ENCODE peak calls at places on chromosome 17, in ten cellular contexts. One of them, this sample, is unnamed.

GRCh38 chr17:17480593-17481148 is 3.9 kb downstream of the MED9 start:
- DNase-seq in left ventricle myocardium inferior: no peak
- DNase-seq in neural progenitor cell: no peak
- DNase-seq in GM18507: no peak
- DNase-seq in central memory CD4-positive, alpha-beta T cell: no peak
- DNase-seq in endothelial cell: no peak
- DNase-seq in AG20443: no peak
- DNase-seq in psoas muscle: no peak
- DNase-seq in activated naive CD8-positive, alpha-beta T cell treated with anti-CD3 and anti-CD28 coated beads for 36 hours: no peak
- DNase-seq in RCC 7860: no peak
- DNase-seq in this sample: no peak

GRCh38 chr17:29256116-29256515 is 9.5 kb downstream of the CRYBA1 start:
- DNase-seq in endothelial cell: no peak
- DNase-seq in central memory CD4-positive, alpha-beta T cell: no peak
- DNase-seq in left ventricle myocardium inferior: no peak
- DNase-seq in AG20443: no peak
- DNase-seq in activated naive CD8-positive, alpha-beta T cell treated with anti-CD3 and anti-CD28 coated beads for 36 hours: no peak
- DNase-seq in GM18507: no peak
- DNase-seq in neural progenitor cell: no peak
- DNase-seq in RCC 7860: no peak
- DNase-seq in psoas muscle: no peak
- DNase-seq in this sample: no peak

GRCh38 chr17:79654960-79655382 is 44.1 kb upstream of the RBFOX3 start:
- DNase-seq in activated naive CD8-positive, alpha-beta T cell treated with anti-CD3 and anti-CD28 coated beads for 36 hours: no peak
- DNase-seq in left ventricle myocardium inferior: no peak
- DNase-seq in central memory CD4-positive, alpha-beta T cell: no peak
- DNase-seq in psoas muscle: no peak
- DNase-seq in endothelial cell: no peak
- DNase-seq in GM18507: no peak
- DNase-seq in AG20443: no peak
- DNase-seq in neural progenitor cell: no peak
- DNase-seq in RCC 7860: no peak
- DNase-seq in this sample: no peak

GRCh38 chr17:69331746-69332145 is 4.8 kb upstream of the ABCA5 start:
- DNase-seq in GM18507: no peak
- DNase-seq in central memory CD4-positive, alpha-beta T cell: no peak
- DNase-seq in neural progenitor cell: no peak
- DNase-seq in left ventricle myocardium inferior: no peak
- DNase-seq in psoas muscle: no peak
- DNase-seq in endothelial cell: no peak
- DNase-seq in activated naive CD8-positive, alpha-beta T cell treated with anti-CD3 and anti-CD28 coated beads for 36 hours: no peak
- DNase-seq in AG20443: no peak
- DNase-seq in RCC 7860: no peak
- DNase-seq in this sample: no peak

GRCh38 chr17:46722662-46723285 is 95.7 kb downstream of the WNT3 start:
- DNase-seq in activated naive CD8-positive, alpha-beta T cell treated with anti-CD3 and anti-CD28 coated beads for 36 hours: no peak
- DNase-seq in endothelial cell: no peak
- DNase-seq in central memory CD4-positive, alpha-beta T cell: no peak
- DNase-seq in left ventricle myocardium inferior: no peak
- DNase-seq in neural progenitor cell: no peak
- DNase-seq in RCC 7860: peak; percentile 55
- DNase-seq in GM18507: no peak
- DNase-seq in AG20443: no peak
- DNase-seq in psoas muscle: no peak
- DNase-seq in this sample: no peak

GRCh38 chr17:75774471-75774987 is 9.5 kb upstream of the GALK1 start:
- DNase-seq in activated naive CD8-positive, alpha-beta T cell treated with anti-CD3 and anti-CD28 coated beads for 36 hours: no peak
- DNase-seq in central memory CD4-positive, alpha-beta T cell: no peak
- DNase-seq in GM18507: no peak
- DNase-seq in psoas muscle: peak; percentile 66
- DNase-seq in endothelial cell: no peak
- DNase-seq in neural progenitor cell: no peak
- DNase-seq in AG20443: no peak
- DNase-seq in RCC 7860: no peak
- DNase-seq in left ventricle myocardium inferior: no peak
- DNase-seq in this sample: peak; percentile 32

GRCh38 chr17:61349350-61349749 is 50.3 kb upstream of the TBX2 start:
- DNase-seq in psoas muscle: no peak
- DNase-seq in left ventricle myocardium inferior: no peak
- DNase-seq in RCC 7860: no peak
- DNase-seq in AG20443: no peak
- DNase-seq in neural progenitor cell: no peak
- DNase-seq in central memory CD4-positive, alpha-beta T cell: no peak
- DNase-seq in activated naive CD8-positive, alpha-beta T cell treated with anti-CD3 and anti-CD28 coated beads for 36 hours: no peak
- DNase-seq in GM18507: no peak
- DNase-seq in endothelial cell: peak; percentile 25
- DNase-seq in this sample: no peak

GRCh38 chr17:9329251-9329921 is 246.2 kb downstream of the STX8 start:
- DNase-seq in neural progenitor cell: peak; percentile 25
- DNase-seq in left ventricle myocardium inferior: peak; percentile 19
- DNase-seq in GM18507: no peak
- DNase-seq in RCC 7860: no peak
- DNase-seq in AG20443: no peak
- DNase-seq in activated naive CD8-positive, alpha-beta T cell treated with anti-CD3 and anti-CD28 coated beads for 36 hours: no peak
- DNase-seq in psoas muscle: no peak
- DNase-seq in endothelial cell: no peak
- DNase-seq in central memory CD4-positive, alpha-beta T cell: no peak
- DNase-seq in this sample: no peak

GRCh38 chr17:72715906-72716572 is 376.4 kb downstream of the SLC39A11 start:
- DNase-seq in psoas muscle: no peak
- DNase-seq in activated naive CD8-positive, alpha-beta T cell treated with anti-CD3 and anti-CD28 coated beads for 36 hours: no peak
- DNase-seq in RCC 7860: peak; percentile 99
- DNase-seq in left ventricle myocardium inferior: no peak
- DNase-seq in neural progenitor cell: no peak
- DNase-seq in endothelial cell: no peak
- DNase-seq in AG20443: peak; percentile 92
- DNase-seq in central memory CD4-positive, alpha-beta T cell: no peak
- DNase-seq in GM18507: no peak
- DNase-seq in this sample: no peak

GRCh38 chr17:42639484-42640474 is 19.3 kb upstream of the TUBG2 start:
- DNase-seq in AG20443: no peak
- DNase-seq in GM18507: no peak
- DNase-seq in activated naive CD8-positive, alpha-beta T cell treated with anti-CD3 and anti-CD28 coated beads for 36 hours: no peak
- DNase-seq in psoas muscle: no peak
- DNase-seq in endothelial cell: no peak
- DNase-seq in RCC 7860: no peak
- DNase-seq in left ventricle myocardium inferior: no peak
- DNase-seq in central memory CD4-positive, alpha-beta T cell: no peak
- DNase-seq in neural progenitor cell: no peak
- DNase-seq in this sample: no peak

GRCh38 chr17:53420035-53420641 is 402.6 kb upstream of the KIF2B start:
- DNase-seq in central memory CD4-positive, alpha-beta T cell: no peak
- DNase-seq in RCC 7860: no peak
- DNase-seq in neural progenitor cell: no peak
- DNase-seq in psoas muscle: no peak
- DNase-seq in activated naive CD8-positive, alpha-beta T cell treated with anti-CD3 and anti-CD28 coated beads for 36 hours: no peak
- DNase-seq in left ventricle myocardium inferior: no peak
- DNase-seq in AG20443: no peak
- DNase-seq in endothelial cell: no peak
- DNase-seq in GM18507: no peak
- DNase-seq in this sample: no peak